ENCODE peak calls at places on chromosomes 1 and 21, in six cellular contexts. T is astrocyte; Z is adipocyte; U is CD4-positive, CD25-positive, alpha-beta regulatory T cell; B is psoas muscle; I is A549. H is an unnamed sample.

GRCh38 chr1:2783435-2784397 is 17.8 kb downstream of the TTC34 start:
- DNase-seq in I (no peak), U (no peak), B (no peak), T (no peak), Z (no peak), H (no peak)

GRCh38 chr1:32246888-32247273 is at the start of gene FAM167B:
- DNase-seq in U (no peak), B (peak; percentile 66), T (peak; percentile 57), Z (peak; percentile 66), I (no peak), H (peak; percentile 73)

GRCh38 chr1:229068266-229069043 is 202.5 kb upstream of the RAB4A start:
- DNase-seq in Z (no peak), I (peak; percentile 12), B (no peak), T (no peak), U (no peak), H (no peak)

GRCh38 chr21:45496968-45497845 is 45.0 kb downstream of the SLC19A1 start:
- DNase-seq in B (peak; percentile 46), T (no peak), I (no peak), Z (no peak), U (no peak), H (no peak)

GRCh38 chr1:53079251-53079650 is 17.2 kb downstream of the PODN start:
- DNase-seq in B (peak; percentile 15), Z (no peak), T (no peak), U (no peak), I (no peak), H (no peak)

GRCh38 chr1:44500181-44501021 is 95.3 kb downstream of the RNF220 start:
- DNase-seq in Z (peak; percentile 19), B (no peak), I (no peak), T (peak; percentile 12), U (no peak), H (no peak)

GRCh38 chr21:42621166-42621827 is 32.1 kb upstream of the PDE9A start:
- DNase-seq in T (no peak), Z (peak; percentile 30), I (no peak), U (no peak), B (no peak), H (no peak)

GRCh38 chr1:200005160-200005559 is 22.4 kb upstream of the NR5A2 start:
- DNase-seq in B (no peak), T (no peak), Z (no peak), U (no peak), I (no peak), H (no peak)

GRCh38 chr1:9873992-9874391 is 36.1 kb downstream of the CTNNBIP1 start:
- DNase-seq in U (no peak), B (peak; percentile 15), T (no peak), I (no peak), Z (no peak), H (no peak)

GRCh38 chr1:155794605-155795265 is 62.3 kb downstream of the GON4L start:
- DNase-seq in I (no peak), B (no peak), U (no peak), Z (peak; percentile 3), T (no peak), H (peak; percentile 9)

GRCh38 chr1:94236630-94237290 is 624 bp downstream of the ARHGAP29 start:
- DNase-seq in Z (peak; percentile 62), T (peak; percentile 43), B (peak; percentile 79), U (no peak), I (peak; percentile 50), H (peak; percentile 28)

GRCh38 chr1:18954270-18955071 is 2.0 kb downstream of the IFFO2 start:
- DNase-seq in Z (peak; percentile 51), U (no peak), I (no peak), B (no peak), T (no peak), H (no peak)

GRCh38 chr1:41920658-41921057 is 1.9 kb upstream of the HIVEP3 start:
- DNase-seq in T (peak; percentile 76), U (no peak), B (no peak), I (peak; percentile 26), Z (peak; percentile 45), H (no peak)

GRCh38 chr1:248372394-248372793 is 3.2 kb upstream of the OR2T6 start:
- DNase-seq in I (no peak), U (peak; percentile 9), Z (no peak), T (no peak), B (no peak), H (no peak)

GRCh38 chr1:248361111-248361715 is at the start of gene OR2T4:
- DNase-seq in T (no peak), B (no peak), U (no peak), Z (no peak), I (no peak), H (no peak)

DNA sequence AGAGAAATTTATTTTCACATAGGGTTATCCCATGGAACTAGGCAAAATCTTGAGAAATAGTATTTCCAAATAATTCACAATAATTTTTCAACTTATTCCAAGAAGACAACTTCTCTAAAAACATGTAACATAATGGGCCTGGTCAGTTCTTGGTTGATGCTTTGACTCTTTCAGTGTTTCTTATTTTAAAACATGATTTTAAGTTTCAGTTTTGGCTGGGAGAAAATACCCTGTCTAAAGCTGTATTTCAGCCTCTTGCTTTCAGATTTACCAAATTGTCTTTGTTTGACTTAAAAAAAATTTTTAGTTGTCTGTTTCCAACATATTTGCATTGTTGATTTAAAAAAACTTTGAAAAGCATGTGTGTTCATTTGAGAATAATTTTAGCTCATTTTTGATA is 5.1 kb downstream of the OR2T4 start:
- DNase-seq in U (no peak), I (no peak), T (no peak), B (no peak), Z (no peak), H (no peak)
- H3K9me3 ChIP-seq in U (no peaks in the 10 kb centered on the region), I (peaks cover 5% of the 10 kb centered on the region), T (peaks cover 3% of the 10 kb centered on the region), B (peaks cover 16% of the 10 kb centered on the region), Z (peaks cover 9% of the 10 kb centered on the region), H (no peaks in the 10 kb centered on the region)

GRCh38 chr21:36639769-36640168 is 59.1 kb upstream of the SIM2 start:
- DNase-seq in Z (no peak), I (no peak), B (no peak), U (no peak), T (no peak), H (no peak)

GRCh38 chr21:36635991-36636390 is 62.9 kb upstream of the SIM2 start:
- DNase-seq in T (no peak), B (no peak), U (no peak), Z (no peak), I (no peak), H (no peak)

GRCh38 chr21:36640260-36641244 is 58.4 kb upstream of the SIM2 start:
- DNase-seq in U (no peak), Z (no peak), I (no peak), B (no peak), T (peak; percentile 22), H (no peak)

GRCh38 chr21:36641346-36641745 is 57.6 kb upstream of the SIM2 start:
- DNase-seq in I (no peak), U (no peak), B (no peak), Z (no peak), T (no peak), H (no peak)

DNA sequence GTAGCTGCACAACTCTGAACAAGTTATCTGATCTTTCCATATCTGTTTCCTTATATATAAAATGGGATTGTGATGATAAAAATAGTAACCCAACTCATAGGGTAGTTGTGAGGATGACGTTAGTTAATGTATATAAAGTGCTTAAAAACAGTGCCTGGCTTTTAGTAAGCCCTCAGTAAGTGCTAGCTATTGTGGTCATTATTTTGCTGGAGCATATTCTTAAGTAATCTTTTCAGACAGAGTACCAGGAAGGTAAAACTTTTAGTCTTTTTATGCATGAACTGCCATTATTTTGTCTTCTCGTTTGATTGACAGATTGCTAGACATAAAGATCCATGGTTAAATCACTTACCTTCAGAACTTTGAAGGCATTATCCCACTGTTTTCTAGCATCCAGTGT is 62.5 kb upstream of the SIM2 start:
- DNase-seq in Z (no peak), I (no peak), T (no peak), B (no peak), U (no peak), H (no peak)
- H3K9me3 ChIP-seq in Z (peaks cover 12% of the 10 kb centered on the region), I (no peaks in the 10 kb centered on the region), T (no peaks in the 10 kb centered on the region), B (peaks cover 16% of the 10 kb centered on the region), U (peaks cover 5% of the 10 kb centered on the region), H (peaks cover 2% of the 10 kb centered on the region)

GRCh38 chr1:90994461-90994860 is 27.4 kb downstream of the ZNF644 start:
- DNase-seq in B (no peak), I (no peak), T (no peak), Z (no peak), U (no peak), H (no peak)
- H3K9me3 ChIP-seq in B (no peaks in the 10 kb centered on the region), I (no peaks in the 10 kb centered on the region), T (no peaks in the 10 kb centered on the region), Z (no peaks in the 10 kb centered on the region), U (peaks cover 4% of the 10 kb centered on the region), H (peaks cover 25% of the 10 kb centered on the region)

GRCh38 chr1:236261033-236261432 is 20.7 kb downstream of the ERO1B start:
- DNase-seq in Z (no peak), T (no peak), U (no peak), I (no peak), B (no peak), H (no peak)

GRCh38 chr1:236261898-236262297 is 19.9 kb downstream of the ERO1B start:
- DNase-seq in T (no peak), U (no peak), Z (no peak), B (no peak), I (no peak), H (no peak)

GRCh38 chr1:236253918-236254637 is 27.7 kb downstream of the ERO1B start:
- DNase-seq in Z (no peak), T (no peak), U (no peak), I (no peak), B (no peak), H (no peak)

GRCh38 chr1:236258114-236258609 is 23.6 kb downstream of the ERO1B start:
- DNase-seq in T (no peak), U (no peak), I (no peak), Z (no peak), B (no peak), H (no peak)

DNA sequence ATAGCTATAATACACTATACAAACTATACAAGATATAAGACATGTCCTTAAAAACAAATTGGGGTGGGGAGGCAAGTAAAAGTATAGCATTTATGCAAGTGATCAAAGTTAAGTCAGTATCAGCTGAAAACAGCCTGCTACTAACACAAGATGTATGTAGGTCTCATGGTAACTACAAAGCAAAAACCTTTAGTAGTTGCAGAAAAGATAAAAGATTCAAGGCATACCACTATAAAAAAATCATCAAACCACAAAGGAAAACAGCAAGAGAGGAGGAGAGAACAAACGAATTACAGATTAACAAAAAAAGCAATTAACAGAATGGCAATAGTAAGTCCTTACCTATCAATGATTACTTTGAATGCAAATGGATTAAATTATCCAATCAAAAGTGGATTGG is 22.7 kb downstream of the ERO1B start:
- DNase-seq in Z (no peak), I (no peak), U (peak; percentile 31), B (no peak), T (no peak), H (no peak)
- H3K9me3 ChIP-seq in Z (peaks cover 17% of the 10 kb centered on the region), I (peaks cover 13% of the 10 kb centered on the region), U (peaks cover 24% of the 10 kb centered on the region), B (peaks cover 26% of the 10 kb centered on the region), T (no peaks in the 10 kb centered on the region), H (peaks cover 7% of the 10 kb centered on the region)

DNA sequence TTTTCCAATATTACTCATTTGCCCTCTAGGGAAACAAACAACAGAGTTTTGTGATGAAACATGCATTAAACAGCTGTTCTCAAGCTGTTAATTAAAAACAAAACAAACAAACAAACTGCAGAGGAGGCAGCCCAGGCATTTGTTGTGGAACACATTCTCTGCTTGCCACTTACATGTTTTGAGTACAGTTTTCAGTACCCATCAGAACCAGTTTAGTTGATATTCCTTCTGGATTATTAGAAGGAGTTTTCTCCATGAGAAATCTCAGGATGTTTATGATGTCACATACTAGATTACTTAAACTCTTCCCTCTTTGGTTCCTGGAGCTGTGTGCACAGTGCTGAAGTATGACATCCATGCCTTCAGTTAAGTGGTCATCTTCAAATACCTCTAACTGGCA is at the start of gene OR2T6:
- DNase-seq in B (no peak), Z (no peak), U (no peak), I (no peak), T (no peak), H (no peak)
- H3K9me3 ChIP-seq in B (peaks cover 4% of the 10 kb centered on the region), Z (peaks cover 4% of the 10 kb centered on the region), U (no peaks in the 10 kb centered on the region), I (peaks cover 2% of the 10 kb centered on the region), T (peaks cover 3% of the 10 kb centered on the region), H (no peaks in the 10 kb centered on the region)